ENCODE peak calls at places on chromosomes 2 and 18, in seven cellular contexts. J, G, A, Z, V, X and P are unnamed samples.

GRCh38 chr2:46717733-46718121 is 197.9 kb downstream of the MCFD2 start:
- DNase-seq in J (no peak), G (no peak), A (no peak), Z (no peak), V (no peak), X (no peak), P (no peak)

GRCh38 chr2:224428787-224429440 is 27.0 kb upstream of the FAM124B start:
- DNase-seq in J (no peak), G (no peak), A (no peak), Z (no peak), V (no peak), X (no peak), P (no peak)

GRCh38 chr2:85907671-85908157 is 18.9 kb upstream of the ST3GAL5 start:
- DNase-seq in J (no peak), G (no peak), A (no peak), Z (no peak), V (no peak), X (no peak), P (no peak)

GRCh38 chr2:240981871-240982800 is 16.3 kb upstream of the SNED1 start:
- DNase-seq in J (no peak), G (no peak), A (no peak), Z (no peak), V (no peak), X (no peak), P (no peak)

GRCh38 chr2:224584111-224584764 is 925 bp downstream of the CUL3 start:
- DNase-seq in J (peak), G (peak), A (peak), Z (peak), V (peak), X (peak), P (no peak)

GRCh38 chr18:48263913-48264506 is 145.2 kb downstream of the ZBTB7C start:
- DNase-seq in J (no peak), G (no peak), A (no peak), Z (no peak), V (no peak), X (no peak), P (no peak)

GRCh38 chr2:108621087-108621559 is 86.9 kb downstream of the LIMS1 start:
- DNase-seq in J (peak), G (peak), A (no peak), Z (peak), V (no peak), X (peak), P (peak)

GRCh38 chr2:42238644-42239288 is 69.6 kb downstream of the EML4 start:
- DNase-seq in J (peak), G (peak), A (no peak), Z (peak), V (no peak), X (peak), P (no peak)

GRCh38 chr18:3447035-3447894 is 2.7 kb upstream of the TGIF1 start:
- DNase-seq in J (peak), G (peak), A (peak), Z (peak), V (peak), X (no peak), P (no peak)

GRCh38 chr2:219289537-219290361 is 10.6 kb downstream of the DNAJB2 start:
- DNase-seq in J (no peak), G (no peak), A (no peak), Z (peak), V (peak), X (peak), P (peak)

GRCh38 chr2:85091838-85092237 is 41.4 kb upstream of the TCF7L1 start:
- DNase-seq in J (no peak), G (no peak), A (no peak), Z (no peak), V (no peak), X (no peak), P (no peak)

GRCh38 chr2:222733846-222734689 is 62.6 kb downstream of the MOGAT1 start:
- DNase-seq in J (peak), G (no peak), A (peak), Z (peak), V (peak), X (peak), P (no peak)

GRCh38 chr18:31513189-31513907 is 15.4 kb downstream of the DSG2 start:
- DNase-seq in J (peak), G (no peak), A (no peak), Z (no peak), V (no peak), X (peak), P (no peak)

GRCh38 chr2:5230443-5230842 is 461.7 kb upstream of the SOX11 start:
- DNase-seq in J (no peak), G (no peak), A (no peak), Z (no peak), V (no peak), X (no peak), P (no peak)

GRCh38 chr2:109644571-109645275 is 30.6 kb downstream of the SOWAHC start:
- DNase-seq in J (peak), G (peak), A (peak), Z (peak), V (no peak), X (peak), P (no peak)

GRCh38 chr2:128324897-128325410 is 6.3 kb upstream of the HS6ST1 start:
- DNase-seq in J (no peak), G (no peak), A (no peak), Z (no peak), V (no peak), X (no peak), P (no peak)

GRCh38 chr2:96608459-96609455 is 29.4 kb downstream of the KANSL3 start:
- DNase-seq in J (no peak), G (no peak), A (no peak), Z (no peak), V (no peak), X (no peak), P (no peak)

GRCh38 chr2:217837001-217837491 is 165.7 kb downstream of the TNS1 start:
- DNase-seq in J (peak), G (peak), A (peak), Z (peak), V (peak), X (peak), P (no peak)

GRCh38 chr2:46798041-46798440 is 117.6 kb downstream of the MCFD2 start:
- DNase-seq in J (no peak), G (no peak), A (no peak), Z (no peak), V (no peak), X (no peak), P (no peak)

GRCh38 chr2:236735742-236736360 is 166.2 kb downstream of the ACKR3 start:
- DNase-seq in J (no peak), G (no peak), A (no peak), Z (no peak), V (no peak), X (no peak), P (no peak)

GRCh38 chr18:36349552-36349951 is 52.0 kb downstream of the FHOD3 start:
- DNase-seq in J (peak), G (no peak), A (no peak), Z (no peak), V (no peak), X (no peak), P (no peak)

GRCh38 chr2:237876951-237877491 is 17.6 kb downstream of the RAMP1 start:
- DNase-seq in J (no peak), G (no peak), A (no peak), Z (no peak), V (no peak), X (no peak), P (no peak)

GRCh38 chr2:9440058-9440727 is 16.7 kb downstream of the CPSF3 start:
- DNase-seq in J (no peak), G (no peak), A (no peak), Z (no peak), V (no peak), X (no peak), P (no peak)

GRCh38 chr2:31446848-31447247 is 32.3 kb upstream of the XDH start:
- DNase-seq in J (no peak), G (no peak), A (no peak), Z (no peak), V (no peak), X (no peak), P (no peak)

GRCh38 chr2:50878256-50878655 is 153.7 kb downstream of the NRXN1 start:
- DNase-seq in J (no peak), G (no peak), A (no peak), Z (no peak), V (no peak), X (no peak), P (no peak)

GRCh38 chr2:188294547-188294946 is 2.9 kb downstream of the GULP1 start:
- DNase-seq in J (no peak), G (no peak), A (no peak), Z (no peak), V (no peak), X (no peak), P (no peak)

GRCh38 chr2:58502931-58503330 is 261.8 kb upstream of the FANCL start:
- DNase-seq in J (no peak), G (no peak), A (no peak), Z (no peak), V (no peak), X (no peak), P (no peak)

GRCh38 chr18:76992226-76993084 is 140.1 kb downstream of the MBP start:
- DNase-seq in J (no peak), G (no peak), A (no peak), Z (no peak), V (no peak), X (no peak), P (no peak)

GRCh38 chr18:59114160-59114559 is 25.5 kb upstream of the SEC11C start:
- DNase-seq in J (no peak), G (no peak), A (no peak), Z (no peak), V (no peak), X (no peak), P (no peak)

GRCh38 chr2:31137211-31138036 is 816 bp downstream of the GALNT14 start:
- DNase-seq in J (no peak), G (peak), A (no peak), Z (peak), V (no peak), X (peak), P (peak)

GRCh38 chr2:55885129-55885943 is 38.2 kb downstream of the EFEMP1 start:
- DNase-seq in J (no peak), G (no peak), A (no peak), Z (no peak), V (no peak), X (no peak), P (no peak)

GRCh38 chr2:36357506-36358316 is 2.1 kb downstream of the CRIM1 start:
- DNase-seq in J (peak), G (peak), A (peak), Z (peak), V (peak), X (peak), P (peak)

GRCh38 chr2:160087854-160088745 is 25.7 kb upstream of the PLA2R1 start:
- DNase-seq in J (peak), G (peak), A (no peak), Z (no peak), V (no peak), X (peak), P (no peak)

GRCh38 chr2:66985901-66986300 is 411.2 kb upstream of the ETAA1 start:
- DNase-seq in J (no peak), G (no peak), A (no peak), Z (no peak), V (no peak), X (no peak), P (no peak)

GRCh38 chr2:173979721-173980351 is 14.7 kb upstream of the SP3 start:
- DNase-seq in J (no peak), G (no peak), A (no peak), Z (no peak), V (no peak), X (no peak), P (no peak)

GRCh38 chr18:76496200-76496890 is 1.3 kb upstream of the ZNF516 start:
- DNase-seq in J (peak), G (peak), A (peak), Z (peak), V (no peak), X (peak), P (no peak)

GRCh38 chr18:58562999-58563667 is 65.8 kb downstream of the ALPK2 start:
- DNase-seq in J (no peak), G (no peak), A (no peak), Z (no peak), V (no peak), X (no peak), P (peak)

GRCh38 chr2:137809252-137809651 is 155.0 kb upstream of the HNMT start:
- DNase-seq in J (no peak), G (no peak), A (no peak), Z (no peak), V (no peak), X (no peak), P (no peak)